ENCODE peak calls at places on chromosomes 12 and 14, in four cellular contexts. One of them, this sample, is unnamed.

GRCh38 chr12:5332521-5332920 is 99.4 kb upstream of the NTF3 start:
- DNase-seq in activated CD8-positive, alpha-beta memory T cell treated with anti-CD3 and anti-CD28 coated beads for 1 hour: no peak
- DNase-seq in naive thymus-derived CD8-positive, alpha-beta T cell: no peak
- DNase-seq in activated naive CD8-positive, alpha-beta T cell treated with anti-CD3 and anti-CD28 coated beads, Interleukin-2, amount 50 U/mL, for 24 hours: no peak
- DNase-seq in this sample: no peak

GRCh38 chr14:101017209-101017608 is 113.7 kb upstream of the RTL1 start:
- DNase-seq in activated CD8-positive, alpha-beta memory T cell treated with anti-CD3 and anti-CD28 coated beads for 1 hour: no peak
- DNase-seq in activated naive CD8-positive, alpha-beta T cell treated with anti-CD3 and anti-CD28 coated beads, Interleukin-2, amount 50 U/mL, for 24 hours: no peak
- DNase-seq in naive thymus-derived CD8-positive, alpha-beta T cell: no peak
- DNase-seq in this sample: no peak

GRCh38 chr12:84562331-84562730 is 350.3 kb downstream of the SLC6A15 start:
- DNase-seq in activated naive CD8-positive, alpha-beta T cell treated with anti-CD3 and anti-CD28 coated beads, Interleukin-2, amount 50 U/mL, for 24 hours: no peak
- DNase-seq in activated CD8-positive, alpha-beta memory T cell treated with anti-CD3 and anti-CD28 coated beads for 1 hour: no peak
- DNase-seq in naive thymus-derived CD8-positive, alpha-beta T cell: no peak
- DNase-seq in this sample: no peak

GRCh38 chr12:73226585-73226984 is 954.4 kb downstream of the TRHDE start:
- DNase-seq in naive thymus-derived CD8-positive, alpha-beta T cell: no peak
- DNase-seq in activated naive CD8-positive, alpha-beta T cell treated with anti-CD3 and anti-CD28 coated beads, Interleukin-2, amount 50 U/mL, for 24 hours: no peak
- DNase-seq in activated CD8-positive, alpha-beta memory T cell treated with anti-CD3 and anti-CD28 coated beads for 1 hour: no peak
- DNase-seq in this sample: no peak

GRCh38 chr12:120886194-120887018 is 17.8 kb downstream of the SPPL3 start:
- DNase-seq in activated naive CD8-positive, alpha-beta T cell treated with anti-CD3 and anti-CD28 coated beads, Interleukin-2, amount 50 U/mL, for 24 hours: no peak
- DNase-seq in naive thymus-derived CD8-positive, alpha-beta T cell: peak
- DNase-seq in activated CD8-positive, alpha-beta memory T cell treated with anti-CD3 and anti-CD28 coated beads for 1 hour: no peak
- DNase-seq in this sample: no peak

GRCh38 chr14:63308723-63309317 is 9.9 kb downstream of the GPHB5 start:
- DNase-seq in activated naive CD8-positive, alpha-beta T cell treated with anti-CD3 and anti-CD28 coated beads, Interleukin-2, amount 50 U/mL, for 24 hours: peak
- DNase-seq in activated CD8-positive, alpha-beta memory T cell treated with anti-CD3 and anti-CD28 coated beads for 1 hour: no peak
- DNase-seq in naive thymus-derived CD8-positive, alpha-beta T cell: no peak
- DNase-seq in this sample: no peak

GRCh38 chr12:1083888-1084262 is 92.9 kb downstream of the ERC1 start:
- DNase-seq in activated naive CD8-positive, alpha-beta T cell treated with anti-CD3 and anti-CD28 coated beads, Interleukin-2, amount 50 U/mL, for 24 hours: no peak
- DNase-seq in activated CD8-positive, alpha-beta memory T cell treated with anti-CD3 and anti-CD28 coated beads for 1 hour: no peak
- DNase-seq in naive thymus-derived CD8-positive, alpha-beta T cell: no peak
- DNase-seq in this sample: no peak

GRCh38 chr12:20601668-20602280 is 93.4 kb upstream of the SLCO1C1 start:
- DNase-seq in activated CD8-positive, alpha-beta memory T cell treated with anti-CD3 and anti-CD28 coated beads for 1 hour: no peak
- DNase-seq in activated naive CD8-positive, alpha-beta T cell treated with anti-CD3 and anti-CD28 coated beads, Interleukin-2, amount 50 U/mL, for 24 hours: no peak
- DNase-seq in naive thymus-derived CD8-positive, alpha-beta T cell: no peak
- DNase-seq in this sample: no peak

GRCh38 chr14:58755026-58755929 is 117.5 kb downstream of the DACT1 start:
- DNase-seq in activated CD8-positive, alpha-beta memory T cell treated with anti-CD3 and anti-CD28 coated beads for 1 hour: no peak
- DNase-seq in activated naive CD8-positive, alpha-beta T cell treated with anti-CD3 and anti-CD28 coated beads, Interleukin-2, amount 50 U/mL, for 24 hours: no peak
- DNase-seq in naive thymus-derived CD8-positive, alpha-beta T cell: no peak
- DNase-seq in this sample: no peak

GRCh38 chr14:81298911-81299310 is 78.2 kb upstream of the GTF2A1 start:
- DNase-seq in activated CD8-positive, alpha-beta memory T cell treated with anti-CD3 and anti-CD28 coated beads for 1 hour: no peak
- DNase-seq in activated naive CD8-positive, alpha-beta T cell treated with anti-CD3 and anti-CD28 coated beads, Interleukin-2, amount 50 U/mL, for 24 hours: no peak
- DNase-seq in naive thymus-derived CD8-positive, alpha-beta T cell: no peak
- DNase-seq in this sample: no peak

GRCh38 chr12:44654641-44655625 is 221.2 kb downstream of the NELL2 start:
- DNase-seq in naive thymus-derived CD8-positive, alpha-beta T cell: no peak
- DNase-seq in activated CD8-positive, alpha-beta memory T cell treated with anti-CD3 and anti-CD28 coated beads for 1 hour: no peak
- DNase-seq in activated naive CD8-positive, alpha-beta T cell treated with anti-CD3 and anti-CD28 coated beads, Interleukin-2, amount 50 U/mL, for 24 hours: no peak
- DNase-seq in this sample: no peak

GRCh38 chr12:49776858-49777257 is 35.5 kb downstream of the TMBIM6 start:
- DNase-seq in activated CD8-positive, alpha-beta memory T cell treated with anti-CD3 and anti-CD28 coated beads for 1 hour: no peak
- DNase-seq in naive thymus-derived CD8-positive, alpha-beta T cell: no peak
- DNase-seq in activated naive CD8-positive, alpha-beta T cell treated with anti-CD3 and anti-CD28 coated beads, Interleukin-2, amount 50 U/mL, for 24 hours: no peak
- DNase-seq in this sample: no peak

GRCh38 chr14:102346645-102347044 is 16.0 kb downstream of the CINP start:
- DNase-seq in naive thymus-derived CD8-positive, alpha-beta T cell: no peak
- DNase-seq in activated naive CD8-positive, alpha-beta T cell treated with anti-CD3 and anti-CD28 coated beads, Interleukin-2, amount 50 U/mL, for 24 hours: no peak
- DNase-seq in activated CD8-positive, alpha-beta memory T cell treated with anti-CD3 and anti-CD28 coated beads for 1 hour: no peak
- DNase-seq in this sample: no peak

GRCh38 chr12:101945361-101946232 is 68.2 kb downstream of the DRAM1 start:
- DNase-seq in naive thymus-derived CD8-positive, alpha-beta T cell: no peak
- DNase-seq in activated CD8-positive, alpha-beta memory T cell treated with anti-CD3 and anti-CD28 coated beads for 1 hour: no peak
- DNase-seq in activated naive CD8-positive, alpha-beta T cell treated with anti-CD3 and anti-CD28 coated beads, Interleukin-2, amount 50 U/mL, for 24 hours: no peak
- DNase-seq in this sample: no peak

GRCh38 chr12:44286336-44286735 is 450.5 kb downstream of the TMEM117 start:
- DNase-seq in activated CD8-positive, alpha-beta memory T cell treated with anti-CD3 and anti-CD28 coated beads for 1 hour: no peak
- DNase-seq in activated naive CD8-positive, alpha-beta T cell treated with anti-CD3 and anti-CD28 coated beads, Interleukin-2, amount 50 U/mL, for 24 hours: no peak
- DNase-seq in naive thymus-derived CD8-positive, alpha-beta T cell: no peak
- DNase-seq in this sample: no peak

GRCh38 chr14:54935958-54936357 is 33.3 kb upstream of the GCH1 start:
- DNase-seq in activated CD8-positive, alpha-beta memory T cell treated with anti-CD3 and anti-CD28 coated beads for 1 hour: no peak
- DNase-seq in activated naive CD8-positive, alpha-beta T cell treated with anti-CD3 and anti-CD28 coated beads, Interleukin-2, amount 50 U/mL, for 24 hours: no peak
- DNase-seq in naive thymus-derived CD8-positive, alpha-beta T cell: no peak
- DNase-seq in this sample: no peak

GRCh38 chr12:65565601-65566560 is 258.4 kb upstream of the HMGA2 start:
- DNase-seq in naive thymus-derived CD8-positive, alpha-beta T cell: no peak
- DNase-seq in activated naive CD8-positive, alpha-beta T cell treated with anti-CD3 and anti-CD28 coated beads, Interleukin-2, amount 50 U/mL, for 24 hours: no peak
- DNase-seq in activated CD8-positive, alpha-beta memory T cell treated with anti-CD3 and anti-CD28 coated beads for 1 hour: no peak
- DNase-seq in this sample: no peak

GRCh38 chr12:4780624-4781023 is 60.4 kb downstream of the GALNT8 start:
- DNase-seq in activated CD8-positive, alpha-beta memory T cell treated with anti-CD3 and anti-CD28 coated beads for 1 hour: no peak
- DNase-seq in naive thymus-derived CD8-positive, alpha-beta T cell: no peak
- DNase-seq in activated naive CD8-positive, alpha-beta T cell treated with anti-CD3 and anti-CD28 coated beads, Interleukin-2, amount 50 U/mL, for 24 hours: no peak
- DNase-seq in this sample: no peak

GRCh38 chr14:85487215-85487614 is 42.7 kb upstream of the FLRT2 start:
- DNase-seq in naive thymus-derived CD8-positive, alpha-beta T cell: no peak
- DNase-seq in activated naive CD8-positive, alpha-beta T cell treated with anti-CD3 and anti-CD28 coated beads, Interleukin-2, amount 50 U/mL, for 24 hours: no peak
- DNase-seq in activated CD8-positive, alpha-beta memory T cell treated with anti-CD3 and anti-CD28 coated beads for 1 hour: no peak
- DNase-seq in this sample: no peak

GRCh38 chr12:46450279-46450748 is 77.7 kb upstream of the SLC38A2 start:
- DNase-seq in activated naive CD8-positive, alpha-beta T cell treated with anti-CD3 and anti-CD28 coated beads, Interleukin-2, amount 50 U/mL, for 24 hours: no peak
- DNase-seq in activated CD8-positive, alpha-beta memory T cell treated with anti-CD3 and anti-CD28 coated beads for 1 hour: no peak
- DNase-seq in naive thymus-derived CD8-positive, alpha-beta T cell: no peak
- DNase-seq in this sample: no peak

GRCh38 chr14:74541225-74541624 is 47.7 kb downstream of the ISCA2 start:
- DNase-seq in naive thymus-derived CD8-positive, alpha-beta T cell: no peak
- DNase-seq in activated naive CD8-positive, alpha-beta T cell treated with anti-CD3 and anti-CD28 coated beads, Interleukin-2, amount 50 U/mL, for 24 hours: no peak
- DNase-seq in activated CD8-positive, alpha-beta memory T cell treated with anti-CD3 and anti-CD28 coated beads for 1 hour: no peak
- DNase-seq in this sample: no peak

GRCh38 chr14:57038689-57039088 is 228.4 kb upstream of the OTX2 start:
- DNase-seq in activated naive CD8-positive, alpha-beta T cell treated with anti-CD3 and anti-CD28 coated beads, Interleukin-2, amount 50 U/mL, for 24 hours: no peak
- DNase-seq in naive thymus-derived CD8-positive, alpha-beta T cell: no peak
- DNase-seq in activated CD8-positive, alpha-beta memory T cell treated with anti-CD3 and anti-CD28 coated beads for 1 hour: no peak
- DNase-seq in this sample: no peak

GRCh38 chr14:36300337-36300736 is 20.1 kb downstream of the MBIP start:
- DNase-seq in activated CD8-positive, alpha-beta memory T cell treated with anti-CD3 and anti-CD28 coated beads for 1 hour: no peak
- DNase-seq in activated naive CD8-positive, alpha-beta T cell treated with anti-CD3 and anti-CD28 coated beads, Interleukin-2, amount 50 U/mL, for 24 hours: no peak
- DNase-seq in naive thymus-derived CD8-positive, alpha-beta T cell: no peak
- DNase-seq in this sample: no peak

GRCh38 chr14:35234007-35234406 is 58.2 kb upstream of the PSMA6 start:
- DNase-seq in activated naive CD8-positive, alpha-beta T cell treated with anti-CD3 and anti-CD28 coated beads, Interleukin-2, amount 50 U/mL, for 24 hours: no peak
- DNase-seq in activated CD8-positive, alpha-beta memory T cell treated with anti-CD3 and anti-CD28 coated beads for 1 hour: no peak
- DNase-seq in naive thymus-derived CD8-positive, alpha-beta T cell: no peak
- DNase-seq in this sample: no peak

GRCh38 chr14:49768301-49769121 is 558 bp downstream of the KLHDC2 start:
- DNase-seq in activated CD8-positive, alpha-beta memory T cell treated with anti-CD3 and anti-CD28 coated beads for 1 hour: peak
- DNase-seq in naive thymus-derived CD8-positive, alpha-beta T cell: peak
- DNase-seq in activated naive CD8-positive, alpha-beta T cell treated with anti-CD3 and anti-CD28 coated beads, Interleukin-2, amount 50 U/mL, for 24 hours: peak
- DNase-seq in this sample: peak

GRCh38 chr14:49659526-49660455 is 24.7 kb upstream of the DNAAF2 start:
- DNase-seq in naive thymus-derived CD8-positive, alpha-beta T cell: no peak
- DNase-seq in activated CD8-positive, alpha-beta memory T cell treated with anti-CD3 and anti-CD28 coated beads for 1 hour: no peak
- DNase-seq in activated naive CD8-positive, alpha-beta T cell treated with anti-CD3 and anti-CD28 coated beads, Interleukin-2, amount 50 U/mL, for 24 hours: no peak
- DNase-seq in this sample: no peak

GRCh38 chr14:57400556-57401494 is 10.4 kb downstream of the NAA30 start:
- DNase-seq in activated naive CD8-positive, alpha-beta T cell treated with anti-CD3 and anti-CD28 coated beads, Interleukin-2, amount 50 U/mL, for 24 hours: no peak
- DNase-seq in activated CD8-positive, alpha-beta memory T cell treated with anti-CD3 and anti-CD28 coated beads for 1 hour: no peak
- DNase-seq in naive thymus-derived CD8-positive, alpha-beta T cell: no peak
- DNase-seq in this sample: no peak